ENCODE peak calls at places on chromosome 7, in nine cellular contexts. I is psoas muscle, G is thoracic aorta, H is BJ, L is astrocyte of the spinal cord, N is neural crest cell, T is fibroblast of mammary gland, Q is heart left ventricle, S is brain microvascular endothelial cell. A is an unnamed sample.

GRCh38 chr7:66296001-66296521 is 90.9 kb downstream of the TPST1 start:
- DNase-seq in I (no peak), G (no peak), H (peak), L (peak), N (no peak), T (peak), Q (no peak), S (no peak), A (no peak)

GRCh38 chr7:36036590-36036989 is 116.5 kb upstream of the EEPD1 start:
- DNase-seq in I (no peak), G (no peak), H (no peak), L (no peak), N (no peak), T (no peak), Q (peak), S (no peak), A (no peak)

GRCh38 chr7:155215576-155216325 is 81.9 kb upstream of the INSIG1 start:
- DNase-seq in I (no peak), G (no peak), H (no peak), L (no peak), N (no peak), T (no peak), Q (no peak), S (no peak), A (no peak)

GRCh38 chr7:92751902-92752901 is 84.2 kb downstream of the CDK6 start:
- DNase-seq in I (no peak), G (no peak), H (peak), L (peak), N (no peak), T (peak), Q (no peak), S (peak), A (no peak)

GRCh38 chr7:64184376-64184775 is 22.6 kb upstream of the ZNF735 start:
- DNase-seq in I (no peak), G (no peak), H (no peak), L (no peak), N (no peak), T (no peak), Q (no peak), S (no peak), A (no peak)

GRCh38 chr7:106471686-106472440 is 187.1 kb upstream of the NAMPT start:
- DNase-seq in I (no peak), G (no peak), H (no peak), L (no peak), N (no peak), T (no peak), Q (no peak), S (no peak), A (no peak)

GRCh38 chr7:28293529-28293835 is 112.9 kb upstream of the JAZF1 start:
- DNase-seq in I (no peak), G (no peak), H (no peak), L (peak), N (no peak), T (no peak), Q (no peak), S (no peak), A (no peak)

GRCh38 chr7:128809363-128809762 is 17.6 kb downstream of the CCDC136 start:
- DNase-seq in I (no peak), G (no peak), H (no peak), L (no peak), N (no peak), T (no peak), Q (no peak), S (no peak), A (no peak)

GRCh38 chr7:106870528-106870927 is 5.4 kb downstream of the PIK3CG start:
- DNase-seq in I (no peak), G (no peak), H (no peak), L (no peak), N (no peak), T (no peak), Q (no peak), S (no peak), A (no peak)

GRCh38 chr7:142108728-142109505 is 2.6 kb upstream of the MGAM2 start:
- DNase-seq in I (no peak), G (no peak), H (no peak), L (no peak), N (no peak), T (no peak), Q (no peak), S (no peak), A (no peak)

GRCh38 chr7:157547611-157548010 is 210.8 kb downstream of the DNAJB6 start:
- DNase-seq in I (no peak), G (no peak), H (no peak), L (no peak), N (no peak), T (no peak), Q (no peak), S (no peak), A (no peak)

GRCh38 chr7:462173-463103 is 57.2 kb downstream of the PDGFA start:
- DNase-seq in I (no peak), G (no peak), H (no peak), L (no peak), N (no peak), T (no peak), Q (no peak), S (no peak), A (no peak)

GRCh38 chr7:30445770-30446169 is 32.8 kb downstream of the NOD1 start:
- DNase-seq in I (peak), G (peak), H (no peak), L (peak), N (no peak), T (peak), Q (peak), S (no peak), A (no peak)

GRCh38 chr7:3559178-3559765 is 258.2 kb downstream of the SDK1 start:
- DNase-seq in I (no peak), G (no peak), H (no peak), L (peak), N (no peak), T (peak), Q (no peak), S (peak), A (no peak)

GRCh38 chr7:17369686-17370426 is 71.4 kb downstream of the AHR start:
- DNase-seq in I (no peak), G (no peak), H (peak), L (peak), N (no peak), T (peak), Q (no peak), S (peak), A (no peak)

GRCh38 chr7:4692055-4692454 is 10.0 kb downstream of the FOXK1 start:
- DNase-seq in I (no peak), G (no peak), H (no peak), L (no peak), N (no peak), T (peak), Q (no peak), S (no peak), A (no peak)

GRCh38 chr7:6164491-6164890 is 107.9 kb downstream of the CYTH3 start:
- DNase-seq in I (no peak), G (no peak), H (no peak), L (no peak), N (peak), T (no peak), Q (no peak), S (peak), A (no peak)
- TF ChIP-seq CTCF in I (no peak), G (no peak), H (peak), L (peak), N (peak), T (peak), Q (peak), S (peak), A (peak)

DNA sequence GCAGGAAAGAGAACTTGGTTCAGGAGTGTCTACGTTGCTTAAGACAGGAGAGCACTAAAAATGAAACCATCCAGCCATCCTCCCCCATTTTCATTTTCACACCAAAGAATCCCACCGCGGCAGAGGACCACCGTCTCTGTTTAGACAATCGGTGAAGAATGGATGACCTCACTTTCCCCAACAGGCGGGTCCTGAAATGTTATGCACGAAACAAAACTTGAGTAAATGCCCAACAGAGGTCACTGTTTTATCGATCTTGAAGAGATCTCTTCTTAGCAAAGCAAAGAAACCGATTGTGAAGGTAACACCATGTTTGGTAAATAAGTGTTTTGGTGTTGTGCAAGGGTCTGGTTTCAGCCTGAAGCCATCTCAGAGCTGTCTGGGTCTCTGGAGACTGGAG is 1.4 kb upstream of the IL6 start:
- DNase-seq in I (no peak), G (no peak), H (no peak), L (peak), N (no peak), T (peak), Q (no peak), S (peak), A (no peak)
- TF ChIP-seq CTCF in I (no peak), G (no peak), H (no peak), L (no peak), N (no peak), T (peak), Q (no peak), S (peak), A (no peak)

DNA sequence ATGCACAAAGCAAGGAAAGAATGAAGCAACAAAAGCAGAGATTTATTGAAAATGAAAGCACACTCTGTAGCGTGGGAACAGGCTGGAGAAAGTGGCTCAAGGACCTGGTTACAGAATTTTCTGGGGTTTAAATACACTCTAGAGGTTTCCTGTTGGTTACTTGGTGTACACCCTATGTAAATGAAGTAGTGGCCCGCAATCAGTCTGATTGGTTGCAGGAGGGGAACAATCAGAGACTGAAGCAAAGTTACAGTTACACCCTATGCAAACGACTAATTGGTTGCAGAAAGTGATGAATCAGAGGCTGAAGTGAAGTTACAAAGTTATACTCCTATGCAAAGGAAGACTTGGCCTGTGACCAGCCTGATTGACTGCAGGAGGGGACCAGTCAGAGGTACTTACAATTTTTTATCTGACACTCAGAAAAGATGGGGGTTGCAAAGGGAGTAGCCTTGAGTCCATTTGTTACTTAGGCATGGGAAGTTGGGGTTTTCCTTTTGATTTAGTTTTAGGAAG is 3.6 kb upstream of the MTPN start:
- DNase-seq in I (no peak), G (no peak), H (no peak), L (peak), N (no peak), T (peak), Q (peak), S (peak), A (no peak)
- TF ChIP-seq CTCF in I (no peak), G (no peak), H (no peak), L (no peak), N (no peak), T (no peak), Q (no peak), S (no peak), A (no peak)

DNA sequence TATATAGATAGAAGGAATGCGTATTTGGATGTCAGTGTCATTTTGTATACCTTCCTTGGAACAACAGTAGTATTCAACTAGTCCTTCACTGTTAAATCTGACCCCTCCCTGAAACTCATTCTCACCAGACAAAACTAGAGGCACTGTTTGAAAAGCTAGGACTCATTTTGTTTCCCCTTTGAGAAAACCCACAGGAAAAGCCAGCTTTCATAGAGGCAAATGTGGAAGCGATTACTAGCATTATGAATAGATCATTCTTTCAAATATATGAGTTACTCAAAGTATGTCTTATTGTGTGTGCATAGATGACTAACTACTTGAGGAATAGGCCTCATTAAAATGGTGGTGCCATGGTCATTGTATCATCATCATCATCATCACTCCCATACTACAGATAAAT is 1.9 kb upstream of the ASB15 start:
- DNase-seq in I (no peak), G (no peak), H (no peak), L (no peak), N (no peak), T (no peak), Q (no peak), S (no peak), A (no peak)
- TF ChIP-seq CTCF in I (no peak), G (no peak), H (no peak), L (no peak), N (no peak), T (no peak), Q (no peak), S (no peak), A (no peak)

GRCh38 chr7:139827042-139827441 is 2.0 kb upstream of the TBXAS1 start:
- DNase-seq in I (no peak), G (no peak), H (no peak), L (no peak), N (no peak), T (no peak), Q (no peak), S (no peak), A (no peak)
- TF ChIP-seq CTCF in I (peak), G (no peak), H (no peak), L (no peak), N (no peak), T (no peak), Q (no peak), S (peak), A (no peak)

GRCh38 chr7:44979481-44980392 is 922 bp upstream of the MYO1G start:
- DNase-seq in I (no peak), G (no peak), H (no peak), L (no peak), N (no peak), T (no peak), Q (no peak), S (no peak), A (no peak)
- TF ChIP-seq CTCF in I (no peak), G (no peak), H (no peak), L (no peak), N (no peak), T (no peak), Q (no peak), S (no peak), A (no peak)

DNA sequence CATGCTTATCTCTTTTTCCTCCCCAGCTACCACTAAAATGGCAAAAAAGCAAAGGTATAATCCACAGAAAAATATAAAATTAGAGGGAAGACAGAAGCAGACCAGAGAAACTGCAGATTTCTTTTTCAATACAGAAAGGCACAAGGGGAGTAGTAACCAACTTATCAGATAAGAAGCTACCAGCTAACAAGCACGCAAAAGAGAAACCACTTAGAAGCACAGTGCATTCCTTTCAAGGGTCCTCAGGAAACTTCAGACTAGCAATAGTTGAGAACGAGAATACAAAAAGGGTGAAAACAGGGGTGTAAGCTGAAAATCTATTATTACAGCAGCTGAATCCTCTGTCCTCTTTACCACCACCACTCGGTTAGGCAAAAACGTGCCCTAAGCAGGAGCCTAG is 9.9 kb upstream of the OR2A5 start:
- DNase-seq in I (no peak), G (no peak), H (no peak), L (no peak), N (no peak), T (no peak), Q (no peak), S (no peak), A (no peak)
- TF ChIP-seq CTCF in I (no peak), G (no peak), H (no peak), L (no peak), N (no peak), T (no peak), Q (no peak), S (no peak), A (no peak)

GRCh38 chr7:87151002-87151505 is 1.2 kb upstream of the DMTF1 start:
- DNase-seq in I (no peak), G (no peak), H (no peak), L (no peak), N (no peak), T (no peak), Q (no peak), S (no peak), A (no peak)

GRCh38 chr7:87146740-87147386 is 5.4 kb upstream of the DMTF1 start:
- DNase-seq in I (peak), G (no peak), H (no peak), L (no peak), N (no peak), T (no peak), Q (no peak), S (no peak), A (no peak)

GRCh38 chr7:87151701-87152111 is 547 bp upstream of the DMTF1 start:
- DNase-seq in I (no peak), G (no peak), H (no peak), L (no peak), N (no peak), T (no peak), Q (no peak), S (no peak), A (no peak)

GRCh38 chr7:87147500-87147899 is 4.8 kb upstream of the DMTF1 start:
- DNase-seq in I (no peak), G (no peak), H (no peak), L (no peak), N (no peak), T (no peak), Q (no peak), S (no peak), A (no peak)

GRCh38 chr7:87148332-87148955 is 3.8 kb upstream of the DMTF1 start:
- DNase-seq in I (no peak), G (no peak), H (no peak), L (peak), N (no peak), T (peak), Q (no peak), S (no peak), A (no peak)
- TF ChIP-seq CTCF in I (peak), G (no peak), H (peak), L (peak), N (peak), T (peak), Q (peak), S (peak), A (peak)

DNA sequence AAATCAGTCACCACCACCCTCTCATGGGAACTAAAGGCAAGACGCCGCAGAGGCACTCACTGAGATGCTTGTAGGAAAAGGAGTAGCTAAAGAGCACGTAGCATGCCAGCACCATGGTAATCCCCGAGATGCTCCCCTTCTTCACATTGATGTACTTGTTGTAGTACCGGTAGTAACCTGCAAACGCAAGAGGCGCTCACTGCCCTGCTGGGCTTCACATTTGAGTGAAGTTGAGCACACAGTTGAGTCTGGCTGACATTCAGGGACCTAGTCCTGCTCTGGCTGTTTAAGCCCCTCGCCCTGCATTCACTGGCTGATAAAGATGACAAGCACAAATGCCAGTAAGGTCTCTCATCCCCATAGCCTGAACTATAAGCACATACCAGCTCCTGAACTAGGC is 6.9 kb downstream of the ATP5MF start:
- DNase-seq in I (no peak), G (no peak), H (no peak), L (no peak), N (no peak), T (peak), Q (no peak), S (no peak), A (no peak)
- TF ChIP-seq CTCF in I (peak), G (peak), H (peak), L (peak), N (peak), T (peak), Q (no peak), S (peak), A (peak)

GRCh38 chr7:27239780-27240731 is 2.5 kb upstream of the EVX1 start:
- DNase-seq in I (no peak), G (no peak), H (no peak), L (no peak), N (no peak), T (no peak), Q (no peak), S (no peak), A (no peak)

GRCh38 chr7:27236053-27236410 is 6.6 kb upstream of the EVX1 start:
- DNase-seq in I (no peak), G (no peak), H (no peak), L (no peak), N (no peak), T (no peak), Q (no peak), S (no peak), A (no peak)

GRCh38 chr7:27237735-27238334 is 4.8 kb upstream of the EVX1 start:
- DNase-seq in I (no peak), G (no peak), H (no peak), L (no peak), N (no peak), T (peak), Q (no peak), S (peak), A (no peak)

GRCh38 chr7:27238979-27239779 is 3.4 kb upstream of the EVX1 start:
- DNase-seq in I (no peak), G (no peak), H (no peak), L (no peak), N (no peak), T (no peak), Q (no peak), S (no peak), A (no peak)

GRCh38 chr7:27235387-27236052 is 7.1 kb upstream of the EVX1 start:
- DNase-seq in I (no peak), G (no peak), H (no peak), L (no peak), N (peak), T (peak), Q (peak), S (peak), A (no peak)
- TF ChIP-seq CTCF in I (peak), G (no peak), H (peak), L (peak), N (peak), T (no peak), Q (peak), S (peak), A (peak)

A was measured in osteocyte.